ENCODE peak calls at places on chromosomes 5 and 9, in eight cellular contexts. S, T, H, K, A, V, C and M are unnamed samples.

GRCh38 chr9:127887792-127888191 is 10.3 kb upstream of the AK1 start:
- DNase-seq in K (peak; percentile 45), A (no peak), H (no peak), C (no peak), V (no peak), S (no peak), T (no peak), M (no peak)

GRCh38 chr5:149939572-149939971 is 5.0 kb downstream of the PDE6A start:
- DNase-seq in T (no peak), C (no peak), V (no peak), K (no peak), A (no peak), S (no peak), H (no peak), M (no peak)

GRCh38 chr9:99998266-99998665 is 91.8 kb downstream of the STX17 start:
- DNase-seq in K (no peak), A (no peak), V (no peak), S (no peak), H (no peak), C (no peak), T (no peak), M (no peak)

GRCh38 chr5:145130996-145131395 is 704.1 kb downstream of the PRELID2 start:
- DNase-seq in C (no peak), H (no peak), S (no peak), V (no peak), T (no peak), A (no peak), K (no peak), M (no peak)

GRCh38 chr5:53820119-53820801 is 259.8 kb downstream of the NDUFS4 start:
- DNase-seq in V (no peak), T (no peak), H (no peak), K (no peak), C (no peak), S (no peak), A (no peak), M (no peak)

GRCh38 chr5:150192462-150192861 is 2.6 kb downstream of the SLC6A7 start:
- DNase-seq in H (no peak), A (no peak), V (no peak), K (no peak), S (no peak), C (no peak), T (no peak), M (no peak)

GRCh38 chr9:5375091-5375490 is 35.4 kb upstream of the RLN1 start:
- DNase-seq in H (no peak), C (no peak), V (no peak), T (no peak), K (no peak), A (no peak), S (no peak), M (no peak)

GRCh38 chr9:31542384-31543055 is 841.9 kb upstream of the ACO1 start:
- DNase-seq in K (no peak), A (peak; percentile 67), C (peak; percentile 38), H (peak; percentile 32), V (no peak), T (no peak), S (no peak), M (peak; percentile 16)

GRCh38 chr5:73445708-73446630 is 2.6 kb downstream of the FOXD1 start:
- DNase-seq in C (no peak), S (no peak), T (no peak), V (no peak), H (no peak), A (no peak), K (no peak), M (no peak)

GRCh38 chr5:171415115-171415730 is 4.2 kb upstream of the FGF18 start:
- DNase-seq in C (no peak), S (no peak), A (no peak), H (no peak), V (no peak), K (no peak), T (no peak), M (no peak)

GRCh38 chr5:36523450-36523849 is 83.0 kb upstream of the SLC1A3 start:
- DNase-seq in K (no peak), S (no peak), A (no peak), V (no peak), C (no peak), H (no peak), T (no peak), M (no peak)

GRCh38 chr9:8140557-8140956 is 341.0 kb upstream of the DMAC1 start:
- DNase-seq in H (no peak), V (no peak), T (no peak), A (no peak), K (no peak), C (no peak), S (no peak), M (no peak)

GRCh38 chr9:82154573-82154972 is 166.0 kb downstream of the SPATA31D1 start:
- DNase-seq in V (no peak), H (no peak), K (no peak), C (no peak), S (no peak), T (no peak), A (no peak), M (no peak)

GRCh38 chr5:171595801-171596231 is 176.4 kb downstream of the FGF18 start:
- DNase-seq in V (no peak), S (no peak), A (no peak), T (no peak), H (peak; percentile 54), C (no peak), K (peak; percentile 25), M (no peak)

GRCh38 chr9:2134391-2134790 is 119.2 kb downstream of the SMARCA2 start:
- DNase-seq in V (no peak), H (no peak), K (peak; percentile 16), S (no peak), A (no peak), T (no peak), C (no peak), M (no peak)

GRCh38 chr9:88742483-88742882 is 207.5 kb downstream of the NXNL2 start:
- DNase-seq in S (no peak), K (peak; percentile 86), A (peak; percentile 24), C (no peak), V (no peak), T (no peak), H (peak; percentile 71), M (no peak)

GRCh38 chr9:70901013-70901412 is 220.4 kb downstream of the TRPM3 start:
- DNase-seq in A (no peak), C (no peak), T (no peak), S (no peak), H (no peak), V (no peak), K (no peak), M (no peak)
- H3K4me3 ChIP-seq in A (no peak overlapping the region), C (no peak overlapping the region), T (no peak overlapping the region), S (no peak overlapping the region), H (no peak overlapping the region), V (no peak overlapping the region), K (no peak overlapping the region), M (no peak overlapping the region)

DNA sequence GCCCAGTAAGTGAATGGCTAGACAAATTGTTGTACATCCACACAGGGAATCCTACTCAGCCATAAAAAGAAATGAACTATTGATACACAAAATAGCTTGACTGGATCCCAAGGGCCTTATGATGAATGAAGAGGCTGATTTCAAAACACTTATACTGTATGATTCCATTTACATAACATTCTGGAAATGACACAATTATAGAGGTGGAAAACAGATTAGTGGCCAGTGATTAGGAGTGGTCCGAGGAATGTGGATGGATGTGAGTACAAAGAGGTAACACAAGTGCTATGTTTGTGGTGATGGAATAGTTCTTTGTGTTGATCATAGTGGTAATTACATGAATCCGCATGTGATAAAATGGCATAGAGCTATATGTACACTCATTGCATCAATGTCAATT is 4.7 kb upstream of the UBLCP1 start:
- DNase-seq in V (no peak), H (no peak), K (no peak), C (no peak), T (no peak), S (no peak), A (no peak), M (no peak)
- H3K27ac ChIP-seq in V (no peak overlapping the region), H (no peak overlapping the region), K (no peak overlapping the region), C (no peak overlapping the region), T (no peak overlapping the region), S (no peak overlapping the region), A (no peak overlapping the region), M (no peak overlapping the region)

DNA sequence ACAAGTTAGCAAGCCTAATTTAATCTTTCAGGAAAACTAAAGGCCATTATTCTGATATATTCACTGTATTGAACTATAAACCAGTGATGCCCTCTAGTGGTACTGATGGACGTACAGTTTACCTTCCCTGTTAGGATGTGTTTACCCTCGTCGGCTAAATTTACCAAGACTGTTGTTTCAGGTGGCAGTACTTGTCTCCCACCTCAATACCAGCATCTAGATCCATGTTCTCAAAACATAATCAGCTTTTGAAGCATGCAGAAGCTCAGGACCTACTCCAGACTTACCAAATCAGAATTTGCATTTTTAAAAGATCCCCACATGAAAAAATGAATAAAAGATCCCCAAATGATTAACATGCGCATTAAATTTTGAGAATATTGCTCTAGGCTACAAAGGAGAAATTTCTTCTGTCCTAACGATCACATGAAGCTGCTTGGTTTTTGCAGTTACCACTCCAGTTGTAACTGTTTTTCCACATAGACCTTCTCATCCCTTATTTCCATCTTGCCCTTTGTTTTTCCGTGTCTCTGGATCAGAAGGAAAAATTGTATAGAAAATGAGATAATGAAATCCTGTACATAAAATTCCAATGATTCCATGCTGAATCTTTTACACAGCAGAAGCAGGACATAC is 3.2 kb upstream of the BAAT start:
- DNase-seq in V (no peak), A (peak; percentile 74), C (peak; percentile 71), K (no peak), S (peak; percentile 27), H (no peak), T (peak; percentile 26), M (no peak)
- TF ChIP-seq CTCF in V (peak; percentile 68), A (peak; percentile 66), C (peak; percentile 77), K (no peak), S (peak; percentile 10), H (no peak), T (peak; percentile 38), M (peak; percentile 40)

GRCh38 chr9:133958756-133959155 is 33.4 kb downstream of the VAV2 start:
- DNase-seq in H (no peak), T (no peak), S (no peak), V (no peak), A (no peak), C (no peak), K (no peak), M (no peak)

GRCh38 chr9:133955821-133956411 is 36.2 kb downstream of the VAV2 start:
- DNase-seq in V (no peak), H (no peak), T (no peak), A (peak; percentile 75), K (peak; percentile 41), C (peak; percentile 78), S (no peak), M (no peak)

GRCh38 chr9:133957328-133957727 is 34.8 kb downstream of the VAV2 start:
- DNase-seq in H (no peak), V (no peak), T (no peak), K (no peak), C (no peak), A (no peak), S (peak; percentile 31), M (no peak)

GRCh38 chr9:133954862-133955529 is 37.1 kb downstream of the VAV2 start:
- DNase-seq in K (no peak), T (no peak), S (no peak), A (no peak), V (no peak), C (no peak), H (no peak), M (no peak)

DNA sequence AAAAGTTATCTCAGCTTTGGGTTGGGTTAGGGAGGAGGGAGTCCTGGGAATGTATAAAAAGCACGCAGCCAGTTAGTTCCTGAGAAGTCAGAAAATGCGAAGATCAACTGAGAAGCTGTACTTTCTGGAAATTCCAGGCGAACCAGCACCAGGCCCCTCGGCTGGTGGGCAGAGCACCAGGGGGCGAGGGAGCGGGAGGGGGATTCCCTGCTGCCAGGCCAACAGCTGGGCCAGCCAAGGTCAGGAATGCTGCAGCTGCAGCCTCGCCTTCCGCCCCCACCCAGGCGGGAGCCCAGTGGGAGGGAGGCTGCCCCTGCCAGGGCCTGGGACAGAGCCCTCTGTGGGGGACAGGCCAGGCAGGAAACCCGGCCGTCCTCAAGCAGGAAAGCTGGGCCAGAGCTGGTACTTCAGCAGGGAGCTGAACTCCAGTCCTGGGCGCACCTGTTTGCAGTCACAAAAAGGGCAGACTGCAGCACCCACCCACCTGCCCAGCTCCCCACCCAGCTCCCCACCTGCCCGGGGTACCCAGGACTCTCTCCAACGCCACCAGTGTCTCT is 35.5 kb downstream of the VAV2 start:
- DNase-seq in A (peak; percentile 51), V (no peak), C (peak; percentile 37), K (peak; percentile 57), S (peak; percentile 78), H (no peak), T (no peak), M (no peak)
- H3K4me3 ChIP-seq in A (no peak overlapping the region), V (no peak overlapping the region), C (peak overlapping the region; percentile 35), K (no peak overlapping the region), S (no peak overlapping the region), H (no peak overlapping the region), T (no peak overlapping the region), M (no peak overlapping the region)